ENCODE peak calls at places on chromosomes 6 and 20, in six cellular contexts. S is HTR-8/SVneo, C is HCT116, J is NCI-H1092 treated with DMSO at 0.1 percent for 48 hours, U is astrocyte of the spinal cord, K is C1 segment of cervical spinal cord. F is an unnamed sample.

GRCh38 chr20:50455656-50456451 is 54.3 kb upstream of the PTPN1 start:
- DNase-seq in S (no peak), C (no peak), J (no peak), U (no peak), K (no peak), F (no peak)

GRCh38 chr20:9329356-9330092 is 184.9 kb upstream of the LAMP5 start:
- DNase-seq in S (no peak), U (no peak), K (no peak), C (no peak), J (no peak), F (no peak)

GRCh38 chr6:142210606-142211005 is 63.5 kb downstream of the VTA1 start:
- DNase-seq in J (no peak), S (no peak), U (peak; percentile 24), C (no peak), K (no peak), F (no peak)

GRCh38 chr6:26056583-26057350 is 30.5 kb upstream of the HFE start:
- DNase-seq in C (no peak), K (no peak), J (peak; percentile 55), U (peak; percentile 59), S (no peak), F (no peak)

GRCh38 chr6:137339929-137340559 is 120.9 kb upstream of the IFNGR1 start:
- DNase-seq in C (no peak), S (no peak), U (no peak), J (no peak), K (no peak), F (no peak)

GRCh38 chr6:124887872-124888580 is 74.2 kb upstream of the RNF217 start:
- DNase-seq in C (no peak), S (no peak), U (no peak), J (no peak), K (no peak), F (no peak)

GRCh38 chr6:43120938-43121913 is 45.1 kb downstream of the PTK7 start:
- DNase-seq in K (no peak), J (no peak), C (peak; percentile 44), U (peak; percentile 96), S (peak; percentile 87), F (no peak)

GRCh38 chr6:138405816-138406403 is 1.9 kb downstream of the HEBP2 start:
- DNase-seq in U (no peak), J (no peak), C (no peak), S (no peak), K (no peak), F (no peak)

GRCh38 chr20:38002422-38002821 is 30.8 kb downstream of the TTI1 start:
- DNase-seq in C (no peak), K (no peak), S (no peak), U (no peak), J (no peak), F (no peak)

GRCh38 chr6:119247504-119247903 is 102.1 kb downstream of the MAN1A1 start:
- DNase-seq in C (no peak), K (no peak), S (no peak), J (no peak), U (no peak), F (no peak)

GRCh38 chr20:3041818-3042504 is 1.5 kb upstream of the GNRH2 start:
- DNase-seq in S (no peak), J (peak; percentile 24), K (no peak), C (no peak), U (peak; percentile 7), F (peak; percentile 59)

GRCh38 chr6:117233146-117233545 is 32.2 kb upstream of the VGLL2 start:
- DNase-seq in S (no peak), J (no peak), K (no peak), C (no peak), U (peak; percentile 29), F (no peak)

GRCh38 chr6:366389-366788 is 25.2 kb upstream of the IRF4 start:
- DNase-seq in J (no peak), U (no peak), C (no peak), K (no peak), S (no peak), F (no peak)

GRCh38 chr6:116859264-116859663 is 17.8 kb upstream of the RFX6 start:
- DNase-seq in S (no peak), U (no peak), K (no peak), J (no peak), C (no peak), F (no peak)

GRCh38 chr20:37369846-37370245 is 23.9 kb downstream of the SRC start:
- DNase-seq in S (no peak), U (no peak), K (no peak), J (no peak), C (no peak), F (no peak)

GRCh38 chr20:19975436-19975799 is 41.7 kb upstream of the NAA20 start:
- DNase-seq in C (no peak), U (peak; percentile 56), K (no peak), S (no peak), J (no peak), F (no peak)

GRCh38 chr20:54044156-54044555 is 26.2 kb downstream of the BCAS1 start:
- DNase-seq in K (no peak), J (no peak), S (no peak), U (peak; percentile 24), C (no peak), F (no peak)

GRCh38 chr6:99282479-99283062 is 66.9 kb downstream of the FAXC start:
- DNase-seq in U (peak; percentile 39), J (peak; percentile 2), S (no peak), C (peak; percentile 7), K (no peak), F (peak; percentile 17)

GRCh38 chr6:44151348-44152108 is 7.1 kb upstream of the CAPN11 start:
- DNase-seq in J (peak; percentile 48), K (no peak), C (peak; percentile 41), U (peak; percentile 47), S (peak; percentile 71), F (no peak)

GRCh38 chr6:37137201-37137880 is 32.6 kb upstream of the PIM1 start:
- DNase-seq in J (no peak), K (no peak), S (peak; percentile 91), U (peak; percentile 99), C (peak; percentile 68), F (no peak)

GRCh38 chr20:53926428-53927028 is 143.9 kb downstream of the BCAS1 start:
- DNase-seq in C (no peak), U (peak; percentile 91), S (peak; percentile 97), J (no peak), K (no peak), F (no peak)

GRCh38 chr6:40894962-40895799 is 143.8 kb downstream of the UNC5CL start:
- DNase-seq in C (peak; percentile 40), S (peak; percentile 79), J (no peak), K (no peak), U (peak; percentile 39), F (no peak)